ENCODE peak calls at places on chromosome 6, in nine cellular contexts. P, K, R, U, W, N, D, B and M are unnamed samples.

GRCh38 chr6:73564578-73565345 is 43.9 kb upstream of the EEF1A1 start:
- DNase-seq in U (no peak), K (no peak), N (no peak), B (no peak), W (no peak), P (no peak), D (no peak), R (no peak), M (no peak)

GRCh38 chr6:151402228-151402627 is 10.9 kb upstream of the ZBTB2 start:
- DNase-seq in B (no peak), W (no peak), K (no peak), P (no peak), D (no peak), U (no peak), R (no peak), N (no peak), M (no peak)

GRCh38 chr6:7893342-7893741 is 17.2 kb downstream of the TXNDC5 start:
- DNase-seq in R (no peak), W (no peak), D (no peak), P (no peak), N (no peak), U (no peak), K (no peak), B (no peak), M (no peak)

GRCh38 chr6:34610819-34611477 is 54.8 kb upstream of the SPDEF start:
- DNase-seq in D (no peak), N (peak; percentile 67), R (peak; percentile 76), K (no peak), W (no peak), B (no peak), P (no peak), U (no peak), M (no peak)

GRCh38 chr6:68343901-68344300 is 291.2 kb upstream of the ADGRB3 start:
- DNase-seq in K (no peak), U (peak; percentile 44), W (peak; percentile 63), R (peak; percentile 44), B (peak; percentile 41), N (no peak), P (peak; percentile 68), D (no peak), M (peak; percentile 1)

GRCh38 chr6:166757226-166758135 is 130.4 kb upstream of the RPS6KA2 start:
- DNase-seq in D (no peak), N (peak; percentile 20), B (no peak), U (peak; percentile 93), R (peak; percentile 50), W (no peak), K (no peak), P (no peak), M (no peak)

GRCh38 chr6:84842526-84843161 is 78.2 kb upstream of the TBX18 start:
- DNase-seq in B (no peak), U (no peak), R (peak; percentile 54), D (no peak), K (no peak), P (no peak), W (no peak), N (peak; percentile 18), M (no peak)

GRCh38 chr6:142872376-142872775 is 72.6 kb downstream of the HIVEP2 start:
- DNase-seq in D (no peak), R (peak; percentile 45), P (no peak), W (no peak), U (no peak), N (peak; percentile 31), K (no peak), B (no peak), M (no peak)

GRCh38 chr6:81759782-81760181 is 7.3 kb upstream of the TENT5A start:
- DNase-seq in W (no peak), P (no peak), D (no peak), N (no peak), R (peak; percentile 32), K (no peak), B (no peak), U (no peak), M (no peak)

GRCh38 chr6:31053873-31054272 is 43.6 kb downstream of the MUC22 start:
- DNase-seq in P (no peak), K (peak; percentile 28), B (no peak), N (no peak), R (no peak), U (peak; percentile 2), W (no peak), D (no peak), M (no peak)

GRCh38 chr6:30158475-30159025 is 2.5 kb downstream of the TRIM10 start:
- DNase-seq in W (no peak), K (no peak), B (no peak), D (no peak), R (no peak), N (no peak), U (no peak), P (no peak), M (no peak)

GRCh38 chr6:5695260-5696245 is 311.2 kb downstream of the NRN1 start:
- DNase-seq in R (peak; percentile 76), U (no peak), K (no peak), P (no peak), W (no peak), B (no peak), N (peak; percentile 94), D (no peak), M (no peak)

GRCh38 chr6:13586936-13587542 is 12.6 kb downstream of the SIRT5 start:
- DNase-seq in W (no peak), U (no peak), R (no peak), N (peak; percentile 51), B (no peak), K (no peak), D (no peak), P (no peak), M (no peak)

GRCh38 chr6:132713355-132714134 is at the start of gene VNN1:
- DNase-seq in B (no peak), N (peak; percentile 37), D (no peak), K (no peak), P (no peak), U (no peak), W (no peak), R (no peak), M (no peak)

GRCh38 chr6:34554593-34555322 is 1.4 kb downstream of the SPDEF start:
- DNase-seq in K (no peak), U (no peak), W (no peak), P (no peak), B (no peak), N (no peak), R (no peak), D (no peak), M (no peak)

GRCh38 chr6:149884215-149884614 is 13.7 kb downstream of the RAET1E start:
- DNase-seq in N (no peak), P (no peak), U (peak; percentile 75), B (no peak), W (peak; percentile 77), R (no peak), D (no peak), K (no peak), M (no peak)

GRCh38 chr6:160254467-160255312 is 3.9 kb downstream of the SLC22A2 start:
- DNase-seq in R (no peak), W (no peak), N (no peak), B (no peak), U (no peak), D (no peak), P (no peak), K (no peak), M (peak; percentile 88)

GRCh38 chr6:7692453-7692784 is 33.5 kb upstream of the BMP6 start:
- DNase-seq in R (no peak), B (no peak), P (no peak), U (no peak), D (no peak), K (no peak), N (no peak), W (no peak), M (no peak)

GRCh38 chr6:71080793-71081192 is 123.9 kb upstream of the B3GAT2 start:
- DNase-seq in W (no peak), R (peak; percentile 82), N (peak; percentile 49), U (no peak), D (no peak), K (no peak), B (no peak), P (no peak), M (no peak)

GRCh38 chr6:3862038-3862437 is 12.9 kb downstream of the FAM50B start:
- DNase-seq in P (no peak), W (no peak), D (no peak), B (no peak), R (no peak), N (no peak), U (no peak), K (no peak), M (no peak)

GRCh38 chr6:150167479-150167873 is 24.6 kb downstream of the PPP1R14C start:
- DNase-seq in U (no peak), W (no peak), R (no peak), K (peak; percentile 47), N (no peak), D (no peak), P (no peak), B (no peak), M (no peak)

GRCh38 chr6:45507156-45507555 is 129.4 kb upstream of the SUPT3H start:
- DNase-seq in P (no peak), B (no peak), R (no peak), K (no peak), W (no peak), N (no peak), D (no peak), U (no peak), M (no peak)

GRCh38 chr6:163086563-163086895 is 328.0 kb upstream of the QKI start:
- DNase-seq in W (no peak), R (peak; percentile 64), B (no peak), N (peak; percentile 0), P (no peak), K (no peak), D (no peak), U (no peak), M (no peak)